ENCODE peak calls at places on chromosomes 12 and 14, in five cellular contexts. W is AG08395; U is NCI-H146; C is stimulated activated CD4-positive, alpha-beta T cell treated with anti-CD3 and anti-CD28 coated beads, Interleukin-15, amount 100 ng/mL, for 48 hours; G is tibial artery. S is an unnamed sample.

GRCh38 chr12:123655420-123655819 is 15.5 kb upstream of the TCTN2 start:
- DNase-seq in G (no peak), W (no peak), U (no peak), C (no peak), S (no peak)

GRCh38 chr14:76985021-76985420 is 43.5 kb downstream of the IRF2BPL start:
- DNase-seq in G (no peak), C (no peak), U (no peak), W (no peak), S (no peak)

GRCh38 chr14:52706286-52706685 is 714 bp upstream of the PSMC6 start:
- DNase-seq in G (no peak), W (no peak), C (no peak), U (peak; percentile 14), S (peak; percentile 20)

GRCh38 chr12:4962539-4963486 is 53.1 kb downstream of the KCNA1 start:
- DNase-seq in W (peak; percentile 43), G (no peak), U (peak; percentile 98), C (no peak), S (no peak)

GRCh38 chr14:67722293-67722692 is 20.6 kb downstream of the RDH12 start:
- DNase-seq in G (peak; percentile 73), U (peak; percentile 44), W (no peak), C (no peak), S (peak; percentile 39)

GRCh38 chr14:102215071-102215470 is 75.4 kb downstream of the WDR20 start:
- DNase-seq in W (peak; percentile 59), U (no peak), C (no peak), G (no peak), S (no peak)

GRCh38 chr14:59788176-59788575 is 82.4 kb downstream of the RTN1 start:
- DNase-seq in C (no peak), U (no peak), W (no peak), G (no peak), S (no peak)

GRCh38 chr12:132872975-132873421 is 14.4 kb downstream of the CHFR start:
- DNase-seq in U (no peak), C (no peak), G (no peak), W (no peak), S (no peak)

GRCh38 chr12:49895773-49896172 is 7.9 kb downstream of the FAIM2 start:
- DNase-seq in U (no peak), C (no peak), W (no peak), G (no peak), S (no peak)

GRCh38 chr12:46959484-46959883 is 119.9 kb upstream of the PCED1B start:
- DNase-seq in C (no peak), G (no peak), W (peak; percentile 75), U (no peak), S (no peak)

GRCh38 chr14:99879401-99880295 is 86.4 kb downstream of the EML1 start:
- DNase-seq in W (peak; percentile 76), U (no peak), C (no peak), G (no peak), S (no peak)

S was measured in iPS-NIHi11.